ENCODE peak calls at places on chromosomes 5 and 9, in six cellular contexts. E is left kidney, K is SW 1271, H is uterus, X is left cardiac atrium, M is epithelial cell of proximal tubule. B is an unnamed sample.

GRCh38 chr9:82783045-82783444 is 279.9 kb downstream of the RASEF start:
- DNase-seq in K (no peak), X (no peak), M (no peak), E (no peak), H (no peak), B (no peak)

GRCh38 chr9:120950421-120951388 is 24.1 kb upstream of the TRAF1 start:
- DNase-seq in E (peak), M (no peak), K (no peak), H (no peak), X (no peak), B (no peak)

GRCh38 chr9:15220658-15221310 is 86.2 kb downstream of the TTC39B start:
- DNase-seq in E (no peak), X (no peak), H (no peak), M (no peak), K (no peak), B (peak)

GRCh38 chr9:15276328-15276969 is 30.6 kb downstream of the TTC39B start:
- DNase-seq in K (no peak), H (no peak), X (no peak), E (peak), M (no peak), B (no peak)

GRCh38 chr5:172616730-172617129 is 24.3 kb upstream of the NEURL1B start:
- DNase-seq in E (peak), H (peak), K (no peak), X (peak), M (no peak), B (no peak)

GRCh38 chr9:89529243-89530030 is 31.5 kb upstream of the SEMA4D start:
- DNase-seq in E (no peak), M (no peak), X (no peak), H (no peak), K (no peak), B (no peak)

GRCh38 chr9:136525841-136526499 is 19.9 kb downstream of the NOTCH1 start:
- DNase-seq in H (no peak), X (peak), K (no peak), E (peak), M (no peak), B (no peak)

GRCh38 chr5:81626524-81626923 is 124.4 kb downstream of the SSBP2 start:
- DNase-seq in M (peak), H (no peak), E (peak), K (peak), X (no peak), B (no peak)

GRCh38 chr9:12843735-12844134 is 68.9 kb downstream of the LURAP1L start:
- DNase-seq in M (no peak), X (no peak), H (no peak), K (no peak), E (no peak), B (no peak)

GRCh38 chr5:145825751-145826180 is 9.4 kb downstream of the PRELID2 start:
- DNase-seq in K (peak), X (no peak), E (peak), M (no peak), H (no peak), B (no peak)

GRCh38 chr5:2914022-2914661 is 162.7 kb upstream of the IRX2 start:
- DNase-seq in E (no peak), K (no peak), H (no peak), M (no peak), X (no peak), B (no peak)

GRCh38 chr5:179374506-179375235 is 29.4 kb upstream of the ADAMTS2 start:
- DNase-seq in M (no peak), H (no peak), K (no peak), X (no peak), E (no peak), B (no peak)

GRCh38 chr5:64807505-64807904 is 38.8 kb downstream of the CWC27 start:
- DNase-seq in X (no peak), K (no peak), E (no peak), M (no peak), H (no peak), B (no peak)

GRCh38 chr9:104142799-104143553 is 48.9 kb downstream of the SMC2 start:
- DNase-seq in H (no peak), K (no peak), M (no peak), E (no peak), X (no peak), B (no peak)

GRCh38 chr9:70120834-70121510 is 77.3 kb downstream of the MAMDC2 start:
- DNase-seq in X (peak), K (peak), M (peak), E (no peak), H (peak), B (peak)

GRCh38 chr9:135304886-135305285 is 174.7 kb upstream of the PPP1R26 start:
- DNase-seq in E (no peak), K (no peak), H (no peak), M (no peak), X (no peak), B (no peak)

GRCh38 chr5:41856644-41857491 is 13.4 kb downstream of the OXCT1 start:
- DNase-seq in M (no peak), E (peak), K (peak), H (peak), X (no peak), B (no peak)

GRCh38 chr9:121807069-121807917 is 155.9 kb downstream of the DAB2IP start:
- DNase-seq in E (no peak), X (no peak), H (no peak), M (no peak), K (no peak), B (no peak)

B was measured in GM04504.